ENCODE peak calls at places on chromosome 14, in six cellular contexts. One of them, this sample, is unnamed.
A peak's percentile ranks its signal among the peaks of the same experiment; 100 is the strongest.

GRCh38 chr14:101628975-101629374 is 67.7 kb downstream of the DIO3 start:
- DNase-seq in fibroblast of pulmonary artery: no peak
- DNase-seq in activated naive CD8-positive, alpha-beta T cell treated with anti-CD3 and anti-CD28 coated beads, Interleukin-2, amount 50 U/mL, for 16 hours: no peak
- DNase-seq in T-helper 9 cell: no peak
- DNase-seq in lower leg skin: no peak
- DNase-seq in kidney tubule cell: no peak
- DNase-seq in this sample: no peak

GRCh38 chr14:102486513-102487203 is 22.9 kb downstream of the ANKRD9 start:
- DNase-seq in fibroblast of pulmonary artery: no peak
- DNase-seq in activated naive CD8-positive, alpha-beta T cell treated with anti-CD3 and anti-CD28 coated beads, Interleukin-2, amount 50 U/mL, for 16 hours: no peak
- DNase-seq in T-helper 9 cell: no peak
- DNase-seq in lower leg skin: no peak
- DNase-seq in kidney tubule cell: no peak
- DNase-seq in this sample: no peak

GRCh38 chr14:89237923-89238529 is 179.0 kb downstream of the FOXN3 start:
- DNase-seq in fibroblast of pulmonary artery: peak; percentile 30
- DNase-seq in activated naive CD8-positive, alpha-beta T cell treated with anti-CD3 and anti-CD28 coated beads, Interleukin-2, amount 50 U/mL, for 16 hours: no peak
- DNase-seq in T-helper 9 cell: no peak
- DNase-seq in lower leg skin: no peak
- DNase-seq in kidney tubule cell: no peak
- DNase-seq in this sample: peak; percentile 49

GRCh38 chr14:90368946-90369721 is 27.7 kb upstream of the CALM1 start:
- DNase-seq in fibroblast of pulmonary artery: no peak
- DNase-seq in activated naive CD8-positive, alpha-beta T cell treated with anti-CD3 and anti-CD28 coated beads, Interleukin-2, amount 50 U/mL, for 16 hours: no peak
- DNase-seq in T-helper 9 cell: no peak
- DNase-seq in lower leg skin: no peak
- DNase-seq in kidney tubule cell: peak; percentile 67
- DNase-seq in this sample: peak; percentile 53

GRCh38 chr14:50039120-50039517 is 77.3 kb downstream of the VCPKMT start:
- DNase-seq in fibroblast of pulmonary artery: no peak
- DNase-seq in activated naive CD8-positive, alpha-beta T cell treated with anti-CD3 and anti-CD28 coated beads, Interleukin-2, amount 50 U/mL, for 16 hours: no peak
- DNase-seq in T-helper 9 cell: no peak
- DNase-seq in lower leg skin: no peak
- DNase-seq in kidney tubule cell: no peak
- DNase-seq in this sample: no peak

GRCh38 chr14:95482967-95483842 is 33.2 kb downstream of the SYNE3 start:
- DNase-seq in fibroblast of pulmonary artery: peak; percentile 91
- DNase-seq in activated naive CD8-positive, alpha-beta T cell treated with anti-CD3 and anti-CD28 coated beads, Interleukin-2, amount 50 U/mL, for 16 hours: no peak
- DNase-seq in T-helper 9 cell: no peak
- DNase-seq in lower leg skin: peak; percentile 81
- DNase-seq in kidney tubule cell: peak; percentile 79
- DNase-seq in this sample: peak; percentile 92

GRCh38 chr14:59013672-59014298 is 174.7 kb upstream of the DAAM1 start:
- DNase-seq in fibroblast of pulmonary artery: peak; percentile 65
- DNase-seq in activated naive CD8-positive, alpha-beta T cell treated with anti-CD3 and anti-CD28 coated beads, Interleukin-2, amount 50 U/mL, for 16 hours: no peak
- DNase-seq in T-helper 9 cell: no peak
- DNase-seq in lower leg skin: no peak
- DNase-seq in kidney tubule cell: peak; percentile 42
- DNase-seq in this sample: peak; percentile 68

GRCh38 chr14:37089410-37089809 is 83.0 kb downstream of the SLC25A21 start:
- DNase-seq in fibroblast of pulmonary artery: no peak
- DNase-seq in activated naive CD8-positive, alpha-beta T cell treated with anti-CD3 and anti-CD28 coated beads, Interleukin-2, amount 50 U/mL, for 16 hours: no peak
- DNase-seq in T-helper 9 cell: no peak
- DNase-seq in lower leg skin: no peak
- DNase-seq in kidney tubule cell: no peak
- DNase-seq in this sample: no peak

GRCh38 chr14:76352639-76353281 is 23.2 kb upstream of the ESRRB start:
- DNase-seq in fibroblast of pulmonary artery: peak; percentile 40
- DNase-seq in activated naive CD8-positive, alpha-beta T cell treated with anti-CD3 and anti-CD28 coated beads, Interleukin-2, amount 50 U/mL, for 16 hours: peak; percentile 21
- DNase-seq in T-helper 9 cell: peak; percentile 28
- DNase-seq in lower leg skin: peak; percentile 14
- DNase-seq in kidney tubule cell: peak; percentile 41
- DNase-seq in this sample: no peak

GRCh38 chr14:68683326-68683725 is 109.5 kb downstream of the ZFP36L1 start:
- DNase-seq in fibroblast of pulmonary artery: no peak
- DNase-seq in activated naive CD8-positive, alpha-beta T cell treated with anti-CD3 and anti-CD28 coated beads, Interleukin-2, amount 50 U/mL, for 16 hours: no peak
- DNase-seq in T-helper 9 cell: no peak
- DNase-seq in lower leg skin: no peak
- DNase-seq in kidney tubule cell: no peak
- DNase-seq in this sample: no peak

GRCh38 chr14:54475911-54476310 is 12.9 kb downstream of the GMFB start:
- DNase-seq in fibroblast of pulmonary artery: no peak
- DNase-seq in activated naive CD8-positive, alpha-beta T cell treated with anti-CD3 and anti-CD28 coated beads, Interleukin-2, amount 50 U/mL, for 16 hours: no peak
- DNase-seq in T-helper 9 cell: no peak
- DNase-seq in lower leg skin: no peak
- DNase-seq in kidney tubule cell: no peak
- DNase-seq in this sample: no peak

GRCh38 chr14:50397461-50398196 is 948 bp upstream of the CDKL1 start:
- DNase-seq in fibroblast of pulmonary artery: peak; percentile 21
- DNase-seq in activated naive CD8-positive, alpha-beta T cell treated with anti-CD3 and anti-CD28 coated beads, Interleukin-2, amount 50 U/mL, for 16 hours: no peak
- DNase-seq in T-helper 9 cell: no peak
- DNase-seq in lower leg skin: no peak
- DNase-seq in kidney tubule cell: peak; percentile 52
- DNase-seq in this sample: no peak

GRCh38 chr14:44873536-44873935 is 88.2 kb downstream of the KLHL28 start:
- DNase-seq in fibroblast of pulmonary artery: no peak
- DNase-seq in activated naive CD8-positive, alpha-beta T cell treated with anti-CD3 and anti-CD28 coated beads, Interleukin-2, amount 50 U/mL, for 16 hours: no peak
- DNase-seq in T-helper 9 cell: no peak
- DNase-seq in lower leg skin: no peak
- DNase-seq in kidney tubule cell: no peak
- DNase-seq in this sample: no peak

GRCh38 chr14:69685716-69686115 is 74.3 kb downstream of the SUSD6 start:
- DNase-seq in fibroblast of pulmonary artery: peak; percentile 70
- DNase-seq in activated naive CD8-positive, alpha-beta T cell treated with anti-CD3 and anti-CD28 coated beads, Interleukin-2, amount 50 U/mL, for 16 hours: no peak
- DNase-seq in T-helper 9 cell: no peak
- DNase-seq in lower leg skin: peak; percentile 63
- DNase-seq in kidney tubule cell: peak; percentile 60
- DNase-seq in this sample: peak; percentile 64